ENCODE peak calls at places on chromosome 4, in four cellular contexts. One of them, this sample, is unnamed.

GRCh38 chr4:151753056-151753455 is 7.8 kb downstream of the GATB start:
- DNase-seq in K562: no peak
- DNase-seq in A549: no peak
- DNase-seq in WTC11: no peak
- DNase-seq in this sample: no peak

GRCh38 chr4:22237846-22238513 is 277.9 kb downstream of the ADGRA3 start:
- DNase-seq in K562: no peak
- DNase-seq in A549: no peak
- DNase-seq in WTC11: no peak
- DNase-seq in this sample: peak; percentile 54

GRCh38 chr4:183182873-183183725 is 84.0 kb downstream of the WWC2 start:
- DNase-seq in K562: no peak
- DNase-seq in A549: peak; percentile 61
- DNase-seq in WTC11: peak; percentile 76
- DNase-seq in this sample: peak; percentile 86

GRCh38 chr4:8391972-8392371 is 48.6 kb downstream of the ACOX3 start:
- DNase-seq in K562: no peak
- DNase-seq in A549: no peak
- DNase-seq in WTC11: no peak
- DNase-seq in this sample: no peak

GRCh38 chr4:26087108-26087507 is 173.1 kb downstream of the SMIM20 start:
- DNase-seq in K562: no peak
- DNase-seq in A549: no peak
- DNase-seq in WTC11: no peak
- DNase-seq in this sample: no peak

GRCh38 chr4:73867783-73868182 is 1.4 kb upstream of the CXCL1 start:
- DNase-seq in K562: no peak
- DNase-seq in A549: peak; percentile 68
- DNase-seq in WTC11: no peak
- DNase-seq in this sample: no peak

GRCh38 chr4:10094841-10095240 is 21.8 kb downstream of the WDR1 start:
- DNase-seq in K562: no peak
- DNase-seq in A549: no peak
- DNase-seq in WTC11: no peak
- DNase-seq in this sample: no peak

GRCh38 chr4:15682790-15683495 is 1.3 kb downstream of the FAM200B start:
- DNase-seq in K562: no peak
- DNase-seq in A549: no peak
- DNase-seq in WTC11: no peak
- DNase-seq in this sample: no peak

GRCh38 chr4:183173580-183174526 is 74.8 kb downstream of the WWC2 start:
- DNase-seq in K562: no peak
- DNase-seq in A549: no peak
- DNase-seq in WTC11: peak; percentile 39
- DNase-seq in this sample: no peak

GRCh38 chr4:7322166-7322991 is 112.4 kb downstream of the PSAPL1 start:
- DNase-seq in K562: no peak
- DNase-seq in A549: no peak
- DNase-seq in WTC11: no peak
- DNase-seq in this sample: no peak

GRCh38 chr4:88457307-88458090 is 580 bp downstream of the HERC5 start:
- DNase-seq in K562: no peak
- DNase-seq in A549: no peak
- DNase-seq in WTC11: peak; percentile 64
- DNase-seq in this sample: no peak

GRCh38 chr4:20618010-20618409 is 82.2 kb upstream of the PACRGL start:
- DNase-seq in K562: no peak
- DNase-seq in A549: no peak
- DNase-seq in WTC11: no peak
- DNase-seq in this sample: no peak

GRCh38 chr4:158020175-158020574 is 152.7 kb downstream of the GASK1B start:
- DNase-seq in K562: no peak
- DNase-seq in A549: peak; percentile 53
- DNase-seq in WTC11: no peak
- DNase-seq in this sample: peak; percentile 92

GRCh38 chr4:128455076-128455345 is 167.4 kb upstream of the PGRMC2 start:
- DNase-seq in K562: no peak
- DNase-seq in A549: no peak
- DNase-seq in WTC11: no peak
- DNase-seq in this sample: no peak

GRCh38 chr4:147765121-147765521 is 33.2 kb downstream of the ARHGAP10 start:
- DNase-seq in K562: no peak
- DNase-seq in A549: no peak
- DNase-seq in WTC11: no peak
- DNase-seq in this sample: no peak

GRCh38 chr4:122762520-122762919 is 30.0 kb downstream of the BBS12 start:
- DNase-seq in K562: no peak
- DNase-seq in A549: no peak
- DNase-seq in WTC11: no peak
- DNase-seq in this sample: peak; percentile 18

GRCh38 chr4:126223784-126224407 is 909.1 kb downstream of the FAT4 start:
- DNase-seq in K562: no peak
- DNase-seq in A549: peak; percentile 4
- DNase-seq in WTC11: no peak
- DNase-seq in this sample: peak; percentile 1

GRCh38 chr4:85209161-85209560 is 242.7 kb upstream of the WDFY3 start:
- DNase-seq in K562: no peak
- DNase-seq in A549: no peak
- DNase-seq in WTC11: no peak
- DNase-seq in this sample: no peak

GRCh38 chr4:82260632-82261031 is 113.2 kb downstream of the HNRNPD start:
- DNase-seq in K562: no peak
- DNase-seq in A549: no peak
- DNase-seq in WTC11: no peak
- DNase-seq in this sample: no peak

GRCh38 chr4:149897784-149898183 is 82.1 kb upstream of the IQCM start:
- DNase-seq in K562: no peak
- DNase-seq in A549: peak; percentile 12
- DNase-seq in WTC11: no peak
- DNase-seq in this sample: no peak

GRCh38 chr4:185017964-185018772 is at the start of gene HELT:
- DNase-seq in K562: no peak
- DNase-seq in A549: no peak
- DNase-seq in WTC11: peak; percentile 56
- DNase-seq in this sample: no peak

GRCh38 chr4:76212301-76212700 is 1.3 kb downstream of the SCARB2 start:
- DNase-seq in K562: no peak
- DNase-seq in A549: no peak
- DNase-seq in WTC11: no peak
- DNase-seq in this sample: no peak

GRCh38 chr4:139900964-139901376 is 235.4 kb downstream of the MGST2 start:
- DNase-seq in K562: no peak
- DNase-seq in A549: no peak
- DNase-seq in WTC11: no peak
- DNase-seq in this sample: no peak

GRCh38 chr4:114563536-114564315 is 34.9 kb upstream of the UGT8 start:
- DNase-seq in K562: no peak
- DNase-seq in A549: no peak
- DNase-seq in WTC11: no peak
- DNase-seq in this sample: no peak

GRCh38 chr4:80560337-80560736 is 224.8 kb downstream of the CFAP299 start:
- DNase-seq in K562: no peak
- DNase-seq in A549: no peak
- DNase-seq in WTC11: no peak
- DNase-seq in this sample: no peak

GRCh38 chr4:7998447-7998846 is 58.8 kb upstream of the AFAP1 start:
- DNase-seq in K562: no peak
- DNase-seq in A549: no peak
- DNase-seq in WTC11: no peak
- DNase-seq in this sample: no peak

GRCh38 chr4:56134272-56134671 is 185.5 kb downstream of the CEP135 start:
- DNase-seq in K562: no peak
- DNase-seq in A549: no peak
- DNase-seq in WTC11: no peak
- DNase-seq in this sample: peak; percentile 68

GRCh38 chr4:113435893-113436292 is 325.6 kb downstream of the CAMK2D start:
- DNase-seq in K562: no peak
- DNase-seq in A549: no peak
- DNase-seq in WTC11: no peak
- DNase-seq in this sample: no peak

GRCh38 chr4:158671665-158671914 is at the start of gene C4orf46:
- DNase-seq in K562: no peak
- DNase-seq in A549: no peak
- DNase-seq in WTC11: no peak
- DNase-seq in this sample: no peak

GRCh38 chr4:22515888-22516541 is at the start of gene ADGRA3:
- DNase-seq in K562: peak; percentile 39
- DNase-seq in A549: peak; percentile 63
- DNase-seq in WTC11: peak; percentile 77
- DNase-seq in this sample: peak; percentile 56

GRCh38 chr4:7892212-7893019 is 47.2 kb downstream of the AFAP1 start:
- DNase-seq in K562: no peak
- DNase-seq in A549: peak; percentile 36
- DNase-seq in WTC11: peak; percentile 37
- DNase-seq in this sample: no peak

GRCh38 chr4:125316391-125316780 is 1.6 kb downstream of the FAT4 start:
- DNase-seq in K562: no peak
- DNase-seq in A549: peak; percentile 24
- DNase-seq in WTC11: peak; percentile 52
- DNase-seq in this sample: no peak

DNA sequence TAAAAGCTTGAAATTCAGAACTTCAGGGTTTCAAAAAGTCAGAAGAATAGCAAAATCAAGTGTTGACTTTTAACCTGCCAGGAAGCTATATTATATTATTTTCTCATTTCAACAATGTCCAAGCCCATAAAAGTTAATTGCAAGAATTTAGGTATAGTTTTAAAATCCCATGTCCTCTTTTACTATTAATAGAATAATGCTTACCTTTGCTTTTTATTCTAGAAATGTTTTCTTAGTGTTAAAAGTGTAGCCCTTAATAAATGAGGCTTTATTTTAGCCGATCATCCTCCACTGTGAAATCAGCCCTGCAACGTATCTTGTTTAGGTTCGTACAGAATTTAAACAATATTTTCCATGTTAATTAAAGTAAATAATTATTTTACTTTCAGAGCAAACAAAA is 31.5 kb downstream of the TMA16 start:
- DNase-seq in K562: no peak
- DNase-seq in A549: no peak
- DNase-seq in WTC11: no peak
- DNase-seq in this sample: no peak
- TF ChIP-seq HMGXB4 in K562: no peak
- TF ChIP-seq HMGXB4 in A549: no peak
- TF ChIP-seq HMGXB4 in WTC11: no peak
- TF ChIP-seq HMGXB4 in this sample: no peak

GRCh38 chr4:111775908-111776307 is 369.3 kb upstream of the FAM241A start:
- DNase-seq in K562: no peak
- DNase-seq in A549: no peak
- DNase-seq in WTC11: no peak
- DNase-seq in this sample: no peak

GRCh38 chr4:111778543-111778942 is 366.7 kb upstream of the FAM241A start:
- DNase-seq in K562: no peak
- DNase-seq in A549: peak; percentile 4
- DNase-seq in WTC11: no peak
- DNase-seq in this sample: no peak

GRCh38 chr4:111776546-111776945 is 368.7 kb upstream of the FAM241A start:
- DNase-seq in K562: no peak
- DNase-seq in A549: no peak
- DNase-seq in WTC11: no peak
- DNase-seq in this sample: no peak

GRCh38 chr4:111780965-111781364 is 364.3 kb upstream of the FAM241A start:
- DNase-seq in K562: no peak
- DNase-seq in A549: no peak
- DNase-seq in WTC11: no peak
- DNase-seq in this sample: no peak

GRCh38 chr4:111781611-111782010 is 363.6 kb upstream of the FAM241A start:
- DNase-seq in K562: no peak
- DNase-seq in A549: no peak
- DNase-seq in WTC11: no peak
- DNase-seq in this sample: peak; percentile 5
- TF ChIP-seq HMGXB4 in K562: no peak
- TF ChIP-seq HMGXB4 in A549: no peak
- TF ChIP-seq HMGXB4 in WTC11: no peak
- TF ChIP-seq HMGXB4 in this sample: no peak

GRCh38 chr4:98193459-98194105 is 50.3 kb upstream of the STPG2 start:
- DNase-seq in K562: no peak
- DNase-seq in A549: peak; percentile 1
- DNase-seq in WTC11: no peak
- DNase-seq in this sample: no peak
- TF ChIP-seq HMGXB4 in K562: no peak
- TF ChIP-seq HMGXB4 in A549: no peak
- TF ChIP-seq HMGXB4 in WTC11: no peak
- TF ChIP-seq HMGXB4 in this sample: no peak

GRCh38 chr4:87088188-87088587 is 132.2 kb downstream of the KLHL8 start:
- DNase-seq in K562: no peak
- DNase-seq in A549: no peak
- DNase-seq in WTC11: no peak
- DNase-seq in this sample: no peak

GRCh38 chr4:87089368-87089767 is 131.1 kb downstream of the KLHL8 start:
- DNase-seq in K562: no peak
- DNase-seq in A549: no peak
- DNase-seq in WTC11: no peak
- DNase-seq in this sample: peak; percentile 66

GRCh38 chr4:87093443-87094123 is 126.8 kb downstream of the KLHL8 start:
- DNase-seq in K562: peak; percentile 28
- DNase-seq in A549: peak; percentile 56
- DNase-seq in WTC11: peak; percentile 34
- DNase-seq in this sample: peak; percentile 56

GRCh38 chr4:87090305-87090704 is 130.1 kb downstream of the KLHL8 start:
- DNase-seq in K562: no peak
- DNase-seq in A549: no peak
- DNase-seq in WTC11: no peak
- DNase-seq in this sample: no peak

DNA sequence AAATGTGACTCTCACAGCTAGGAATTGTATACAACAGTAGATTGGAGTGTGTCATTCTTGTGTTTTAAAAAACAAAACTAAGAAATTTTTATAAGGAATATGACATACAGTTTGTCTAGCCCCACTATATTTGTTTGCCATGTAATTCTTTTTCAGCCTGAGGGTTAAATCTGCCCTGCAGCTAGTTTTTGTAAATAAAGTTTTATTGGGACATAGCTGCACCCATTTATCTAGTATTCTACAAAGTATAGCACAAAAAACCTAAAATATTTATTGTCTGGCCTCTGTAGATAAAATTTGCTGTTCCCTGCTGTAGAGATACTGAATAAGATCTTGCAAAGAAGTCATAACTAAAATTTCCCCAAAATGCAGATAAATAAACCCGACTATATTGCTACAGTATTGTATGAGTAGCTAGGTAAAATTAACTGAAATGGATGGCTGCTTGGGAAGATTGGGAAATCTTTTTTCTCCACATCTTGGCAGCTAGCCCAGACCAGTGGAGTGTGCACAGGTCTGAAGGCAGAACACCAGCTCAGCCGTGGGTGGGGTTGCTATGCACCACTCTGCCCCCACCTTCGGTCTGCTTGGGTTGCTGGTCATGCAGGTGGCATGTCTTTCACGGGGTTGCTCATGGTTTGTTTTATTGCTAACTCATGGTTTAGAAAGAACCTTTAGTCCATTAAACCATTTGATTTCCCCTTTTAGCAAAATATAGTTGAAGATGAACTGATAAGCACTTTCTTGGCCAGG is 127.9 kb downstream of the KLHL8 start:
- DNase-seq in K562: peak; percentile 48
- DNase-seq in A549: peak; percentile 74
- DNase-seq in WTC11: no peak
- DNase-seq in this sample: peak; percentile 62
- TF ChIP-seq HMGXB4 in K562: no peak
- TF ChIP-seq HMGXB4 in A549: no peak
- TF ChIP-seq HMGXB4 in WTC11: no peak
- TF ChIP-seq HMGXB4 in this sample: no peak